ENCODE peak calls at places on chromosomes 4 and X, in six cellular contexts. W is cardiac fibroblast, K is WERI-Rb-1, J is GM20000, A is lower leg skin, O is heart right ventricle. N is an unnamed sample.

GRCh38 chr4:102390438-102390837 is 45.2 kb upstream of the SLC39A8 start:
- DNase-seq in J (peak), K (no peak), O (no peak), A (no peak), W (peak), N (no peak)

GRCh38 chr4:108466936-108467902 is 153.2 kb upstream of the RPL34 start:
- DNase-seq in W (peak), O (no peak), K (peak), A (no peak), J (peak), N (no peak)

GRCh38 chr4:24820541-24820940 is 25.2 kb downstream of the SOD3 start:
- DNase-seq in O (no peak), W (no peak), A (no peak), K (no peak), J (no peak), N (no peak)

GRCh38 chr4:165580379-165580905 is 201.6 kb downstream of the CPE start:
- DNase-seq in A (no peak), K (peak), J (no peak), W (peak), O (no peak), N (no peak)

GRCh38 chr4:36394352-36394903 is 113.0 kb downstream of the DTHD1 start:
- DNase-seq in K (no peak), J (no peak), O (no peak), W (no peak), A (no peak), N (no peak)

GRCh38 chr4:37653601-37654000 is 32.6 kb downstream of the RELL1 start:
- DNase-seq in J (no peak), O (no peak), K (no peak), A (no peak), W (no peak), N (no peak)

GRCh38 chr4:94491322-94491721 is 39.6 kb downstream of the PDLIM5 start:
- DNase-seq in K (no peak), A (no peak), J (no peak), O (no peak), W (peak), N (no peak)

GRCh38 chrX:119635799-119636198 is 29.6 kb upstream of the NKRF start:
- DNase-seq in O (no peak), K (no peak), J (no peak), W (no peak), A (no peak), N (no peak)

GRCh38 chrX:1178580-1179057 is 33.8 kb downstream of the CRLF2 start:
- DNase-seq in A (peak), W (peak), K (no peak), J (no peak), O (no peak), N (no peak)

GRCh38 chrX:69504626-69505612 is 793 bp downstream of the NALF2 start:
- DNase-seq in O (no peak), A (no peak), K (no peak), W (no peak), J (no peak), N (no peak)

GRCh38 chr4:98199247-98199646 is 56.0 kb upstream of the STPG2 start:
- DNase-seq in O (peak), W (no peak), K (no peak), A (no peak), J (no peak), N (no peak)

GRCh38 chr4:165828928-165829327 is 44.1 kb upstream of the TLL1 start:
- DNase-seq in K (no peak), J (no peak), W (peak), O (no peak), A (no peak), N (no peak)

GRCh38 chrX:47620303-47620685 is 637 bp upstream of the SYN1 start:
- DNase-seq in O (no peak), W (no peak), K (no peak), J (no peak), A (peak), N (no peak)

GRCh38 chr4:151276787-151277557 is at the start of gene PRSS48:
- DNase-seq in K (peak), O (peak), A (no peak), W (peak), J (peak), N (no peak)

GRCh38 chr4:15343581-15343980 is 84.3 kb upstream of the C1QTNF7 start:
- DNase-seq in K (no peak), A (no peak), W (peak), J (no peak), O (no peak), N (no peak)

GRCh38 chr4:155005395-155006087 is 202.9 kb upstream of the NPY2R start:
- DNase-seq in K (no peak), O (no peak), W (peak), J (no peak), A (no peak), N (no peak)

GRCh38 chrX:13194291-13195103 is 125.4 kb downstream of the ATXN3L start:
- DNase-seq in O (no peak), W (peak), A (no peak), K (no peak), J (no peak), N (no peak)

GRCh38 chr4:57147335-57148060 is 37.3 kb upstream of the IGFBP7 start:
- DNase-seq in W (peak), O (no peak), K (no peak), A (no peak), J (no peak), N (no peak)

GRCh38 chr4:17807446-17807845 is 3.1 kb downstream of the DCAF16 start:
- DNase-seq in J (no peak), O (no peak), W (no peak), K (no peak), A (no peak), N (no peak)

GRCh38 chr4:81919238-81919637 is 447.5 kb upstream of the RASGEF1B start:
- DNase-seq in J (no peak), A (no peak), O (no peak), W (peak), K (peak), N (no peak)

GRCh38 chr4:118287691-118288090 is 65.1 kb downstream of the PRSS12 start:
- DNase-seq in O (no peak), K (no peak), A (no peak), W (peak), J (no peak), N (no peak)

GRCh38 chr4:105767579-105767978 is 59.0 kb downstream of the GSTCD start:
- DNase-seq in K (no peak), W (no peak), O (no peak), A (no peak), J (no peak), N (no peak)

GRCh38 chr4:11421116-11421515 is 7.6 kb downstream of the HS3ST1 start:
- DNase-seq in A (no peak), W (no peak), K (no peak), O (no peak), J (no peak), N (no peak)

GRCh38 chr4:118335316-118335715 is 17.5 kb downstream of the PRSS12 start:
- DNase-seq in A (no peak), K (no peak), O (no peak), W (peak), J (no peak), N (no peak)

GRCh38 chr4:165610679-165611551 is 232.1 kb downstream of the CPE start:
- DNase-seq in J (no peak), A (no peak), O (no peak), W (no peak), K (no peak), N (no peak)

GRCh38 chr4:58042176-58042575 is 932.0 kb upstream of the IGFBP7 start:
- DNase-seq in W (no peak), O (no peak), J (no peak), A (no peak), K (no peak), N (no peak)

GRCh38 chr4:16222957-16223527 is 3.2 kb downstream of the TAPT1 start:
- DNase-seq in O (no peak), W (no peak), K (no peak), A (no peak), J (no peak), N (no peak)

DNA sequence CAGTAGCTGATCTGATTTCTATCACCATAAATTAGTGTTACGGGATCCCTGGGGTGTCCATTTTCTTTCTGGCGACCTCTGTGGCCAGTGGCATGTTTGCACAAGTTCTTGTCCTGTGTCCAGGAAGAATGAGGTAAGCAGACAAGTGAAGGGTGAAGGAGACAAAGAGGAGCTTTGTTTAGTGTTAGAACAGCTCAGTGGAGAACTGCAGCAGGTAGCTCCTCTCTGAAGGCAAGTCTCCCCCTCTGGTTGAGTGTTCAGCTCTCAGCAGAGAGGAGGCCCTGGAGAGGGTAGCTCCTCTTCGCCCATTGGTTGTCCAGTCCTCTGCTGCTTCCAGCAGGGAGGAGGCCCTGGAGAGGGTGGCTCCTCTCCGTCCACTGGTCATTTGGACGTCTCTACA is 47.2 kb downstream of the DMP1 start:
- DNase-seq in O (no peak), A (no peak), K (no peak), W (no peak), J (no peak), N (no peak)
- TF ChIP-seq CTCF in O (no peak), A (no peak), K (no peak), W (no peak), J (no peak), N (no peak)

GRCh38 chr4:88212253-88212561 is 53.8 kb upstream of the ABCG2 start:
- DNase-seq in K (no peak), J (no peak), O (no peak), W (no peak), A (no peak), N (no peak)
- TF ChIP-seq CTCF in K (no peak), J (no peak), O (no peak), W (no peak), A (no peak), N (no peak)

DNA sequence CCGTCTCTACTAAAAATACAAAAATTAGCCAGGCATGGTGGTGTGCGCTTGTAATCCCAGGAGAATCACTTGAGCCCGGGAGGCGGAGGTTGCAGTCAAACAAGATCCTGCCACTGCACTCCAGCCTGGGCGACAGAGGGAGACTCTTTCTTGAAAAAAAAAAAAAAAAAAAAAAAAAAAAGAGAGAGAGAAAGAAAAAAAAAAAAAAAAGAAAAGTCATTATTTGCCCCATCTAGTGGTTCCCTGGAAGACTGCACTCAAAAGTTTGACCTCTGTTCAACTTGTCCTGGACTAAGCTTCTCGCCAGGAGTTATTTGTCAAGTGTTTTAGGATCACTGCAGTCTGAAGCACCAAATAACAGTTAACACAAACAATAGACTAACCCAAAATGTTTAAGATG is 45.3 kb upstream of the KCTD8 start:
- DNase-seq in K (peak), W (peak), O (no peak), A (no peak), J (peak), N (no peak)
- TF ChIP-seq CTCF in K (peak), W (peak), O (peak), A (no peak), J (peak), N (no peak)

GRCh38 chrX:151723156-151723760 is 7.4 kb downstream of the FATE1 start:
- DNase-seq in O (no peak), K (no peak), A (no peak), W (no peak), J (no peak), N (no peak)

GRCh38 chrX:151725338-151725614 is 9.3 kb upstream of the CNGA2 start:
- DNase-seq in O (no peak), A (peak), J (no peak), W (no peak), K (no peak), N (no peak)

GRCh38 chrX:151726751-151727150 is 7.8 kb upstream of the CNGA2 start:
- DNase-seq in O (no peak), K (no peak), A (peak), J (no peak), W (no peak), N (no peak)

GRCh38 chrX:151724563-151725337 is 8.9 kb downstream of the FATE1 start:
- DNase-seq in A (peak), K (no peak), J (no peak), W (no peak), O (no peak), N (no peak)

DNA sequence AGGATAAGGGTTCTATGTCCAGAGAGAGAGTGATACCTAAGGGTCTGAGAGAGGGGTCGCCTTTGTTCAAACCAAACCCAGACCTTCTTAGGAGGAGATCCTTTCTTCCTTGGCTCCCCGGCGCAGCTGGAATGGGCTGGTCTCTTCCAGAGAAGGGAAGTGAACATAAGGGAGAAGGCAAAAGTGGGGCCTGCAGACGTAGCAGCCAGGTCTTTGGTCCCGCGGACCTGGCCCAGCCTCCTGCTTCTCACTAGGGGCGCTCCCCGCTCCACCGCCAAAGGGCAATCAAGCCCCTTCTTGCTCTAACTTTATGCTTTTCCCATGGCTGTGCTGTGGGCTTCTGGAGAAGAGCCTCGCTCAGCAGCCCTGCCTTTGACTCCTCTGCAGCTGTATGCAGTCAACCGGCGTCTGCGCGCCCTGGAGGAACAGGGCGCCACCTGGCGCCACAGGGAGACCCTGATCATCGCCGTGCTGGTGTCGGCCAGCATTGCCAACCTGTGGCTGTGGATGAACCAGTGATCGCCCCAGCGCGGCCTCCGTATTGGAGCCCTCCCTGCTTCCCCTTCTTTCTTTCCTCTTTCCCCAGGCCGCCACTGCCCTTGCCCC is 6.5 kb downstream of the FATE1 start:
- DNase-seq in J (no peak), A (no peak), K (peak), W (no peak), O (peak), N (no peak)
- TF ChIP-seq CTCF in J (peak), A (no peak), K (peak), W (no peak), O (peak), N (no peak)

DNA sequence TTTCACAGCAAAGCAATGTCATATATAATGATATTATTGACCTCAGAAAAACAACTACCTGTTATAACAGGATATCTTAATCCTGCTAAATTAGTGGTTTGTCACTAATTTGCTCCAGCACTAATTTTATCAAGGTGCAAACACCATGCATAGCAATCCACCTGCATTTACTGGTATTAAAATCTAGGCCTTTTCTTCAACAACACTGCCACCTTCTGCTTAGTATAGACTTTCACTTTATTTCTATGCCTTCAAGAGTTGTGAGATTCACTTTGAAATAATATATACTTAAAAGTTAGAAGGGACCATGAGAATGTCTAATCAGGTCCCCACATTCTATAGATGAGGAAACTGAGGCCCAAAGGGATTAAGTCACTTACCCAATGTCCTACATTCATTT is 82.1 kb upstream of the IQCM start:
- DNase-seq in A (no peak), K (no peak), J (peak), O (no peak), W (peak), N (no peak)
- TF ChIP-seq CTCF in A (no peak), K (no peak), J (no peak), O (peak), W (peak), N (no peak)

DNA sequence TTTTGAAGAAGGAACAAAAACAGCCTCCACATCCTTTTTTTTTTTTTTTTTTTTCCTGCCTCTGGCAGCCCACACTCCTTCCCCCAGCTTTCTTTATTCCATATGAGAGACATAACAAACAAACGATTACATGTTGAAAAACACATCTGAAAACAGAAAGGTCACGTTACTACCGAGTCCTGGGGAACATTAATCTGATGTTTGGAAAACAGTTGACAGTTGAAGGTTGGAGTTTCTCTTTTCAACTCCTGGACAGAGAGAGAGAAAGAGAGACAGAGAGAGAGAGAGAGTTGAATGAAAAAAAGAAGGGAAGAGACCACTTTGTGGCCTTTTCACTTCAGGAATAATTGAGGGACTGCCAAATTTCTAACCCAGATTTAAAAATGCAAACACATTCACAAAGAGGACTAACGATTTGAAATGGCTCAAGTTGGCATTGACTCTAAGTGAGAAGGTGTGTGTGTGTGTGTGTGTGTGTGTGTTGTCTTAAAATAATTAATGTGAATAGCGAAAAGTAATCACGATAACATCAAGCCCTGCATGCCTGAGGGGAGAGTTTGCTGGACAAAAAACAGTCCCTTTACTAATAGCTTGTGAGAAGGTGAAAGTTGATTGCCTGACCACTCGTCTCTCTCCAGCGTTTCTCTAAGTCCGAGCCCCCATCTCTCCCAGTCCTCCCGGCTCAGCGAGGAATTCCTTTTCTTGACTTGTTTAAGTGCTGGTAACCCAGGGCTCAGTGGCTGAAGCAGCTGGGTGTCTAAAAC is 67.3 kb downstream of the FBXO8 start:
- DNase-seq in A (no peak), K (no peak), O (no peak), J (no peak), W (no peak), N (no peak)
- TF ChIP-seq CTCF in A (no peak), K (no peak), O (no peak), J (no peak), W (no peak), N (no peak)

GRCh38 chrX:126770179-126770578 is 49.4 kb upstream of the PRR32 start:
- DNase-seq in O (no peak), W (peak), K (peak), A (no peak), J (peak), N (no peak)
- TF ChIP-seq CTCF in O (peak), W (peak), K (peak), A (no peak), J (peak), N (no peak)

GRCh38 chr4:1776521-1777161 is 16.5 kb upstream of the FGFR3 start:
- DNase-seq in J (no peak), K (no peak), A (no peak), W (no peak), O (no peak), N (no peak)
- TF ChIP-seq CTCF in J (no peak), K (no peak), A (no peak), W (no peak), O (no peak), N (no peak)

GRCh38 chrX:40152173-40152705 is 54.5 kb upstream of the BCOR start:
- DNase-seq in O (peak), A (no peak), K (no peak), J (peak), W (no peak), N (no peak)

GRCh38 chrX:40149286-40150175 is 51.8 kb upstream of the BCOR start:
- DNase-seq in W (no peak), J (no peak), K (no peak), A (no peak), O (no peak), N (no peak)

GRCh38 chrX:40151211-40152172 is 53.7 kb upstream of the BCOR start:
- DNase-seq in A (no peak), K (peak), O (no peak), J (peak), W (no peak), N (no peak)

GRCh38 chrX:40148439-40149285 is 50.9 kb upstream of the BCOR start:
- DNase-seq in A (no peak), K (no peak), O (no peak), W (no peak), J (peak), N (no peak)

DNA sequence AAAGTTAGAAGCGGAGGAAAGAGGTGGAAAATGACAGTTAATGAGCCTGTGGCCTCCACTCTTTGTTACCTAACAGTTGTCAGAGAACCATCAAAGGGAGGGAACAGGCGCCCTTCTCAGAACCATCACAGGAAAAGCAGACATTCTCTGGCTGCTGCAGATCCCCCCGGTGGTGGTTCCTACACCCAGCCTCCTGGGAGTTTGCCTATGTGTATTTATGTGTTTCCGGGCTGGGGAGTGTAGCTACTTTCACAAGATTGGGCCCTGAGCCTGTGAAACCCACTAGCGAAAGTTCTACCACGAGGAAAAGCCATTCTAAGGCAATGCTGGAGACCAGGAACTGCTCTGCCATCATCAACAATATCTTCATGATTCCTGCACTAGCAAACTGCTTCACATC is 52.7 kb upstream of the BCOR start:
- DNase-seq in A (no peak), W (no peak), O (no peak), K (no peak), J (peak), N (no peak)
- TF ChIP-seq CTCF in A (no peak), W (no peak), O (no peak), K (no peak), J (no peak), N (no peak)

GRCh38 chr4:139018501-139018900 is 2.9 kb downstream of the NOCT start:
- DNase-seq in W (peak), O (no peak), A (no peak), K (no peak), J (no peak), N (no peak)

GRCh38 chr4:139015269-139015947 is at the start of gene NOCT:
- DNase-seq in A (peak), O (peak), W (peak), J (peak), K (peak), N (peak)

GRCh38 chr4:139017861-139018260 is 2.3 kb downstream of the NOCT start:
- DNase-seq in K (no peak), W (peak), O (no peak), A (no peak), J (no peak), N (no peak)

GRCh38 chr4:139014391-139015268 is 951 bp upstream of the NOCT start:
- DNase-seq in K (peak), A (no peak), J (peak), W (peak), O (no peak), N (no peak)

GRCh38 chr4:139015948-139016451 is 419 bp downstream of the NOCT start:
- DNase-seq in W (peak), K (peak), O (no peak), A (no peak), J (peak), N (no peak)
- TF ChIP-seq CTCF in W (no peak), K (peak), O (no peak), A (no peak), J (no peak), N (no peak)

N was measured in omental fat pad.